ENCODE peak calls at places on chromosomes 7 and 10, in four cellular contexts. V is GM12878, I is HepG2, P is H1. F is an unnamed sample. For H3K36me3, the result is how much of the 10 kb centered on the place peaks cover.

GRCh38 chr7:40808409-40808942 is 673.7 kb downstream of the SUGCT start:
- DNase-seq in V (no peak), I (no peak), P (no peak), F (no peak)

GRCh38 chr7:342681-343216 is 52.8 kb downstream of the FOXL3 start:
- DNase-seq in P (no peak), V (no peak), I (no peak), F (no peak)

GRCh38 chr10:28677889-28678686 is 767 bp downstream of the BAMBI start:
- DNase-seq in P (no peak), V (no peak), I (no peak), F (no peak)

GRCh38 chr7:120742370-120742769 is 115.6 kb downstream of the TSPAN12 start:
- DNase-seq in P (no peak), V (no peak), I (no peak), F (peak)

GRCh38 chr7:156222151-156222550 is 409.9 kb upstream of the SHH start:
- DNase-seq in I (no peak), V (no peak), P (no peak), F (no peak)

GRCh38 chr10:77575271-77576006 is 62.2 kb downstream of the KCNMA1 start:
- DNase-seq in V (no peak), I (no peak), P (no peak), F (no peak)

GRCh38 chr10:14750900-14751575 is 23.7 kb downstream of the FAM107B start:
- DNase-seq in P (no peak), I (no peak), V (no peak), F (no peak)

GRCh38 chr7:1476859-1477258 is 17.6 kb upstream of the MICALL2 start:
- DNase-seq in P (no peak), I (no peak), V (no peak), F (no peak)

GRCh38 chr7:48046458-48046857 is 11.1 kb downstream of the C7orf57 start:
- DNase-seq in V (no peak), I (no peak), P (no peak), F (no peak)

GRCh38 chr7:134419875-134420274 is 39.0 kb downstream of the AKR1B1 start:
- DNase-seq in I (no peak), P (no peak), V (no peak), F (no peak)

GRCh38 chr7:121385800-121386179 is 10.3 kb downstream of the FAM3C start:
- DNase-seq in I (no peak), V (peak), P (no peak), F (no peak)

GRCh38 chr7:137985897-137986251 is 16.0 kb downstream of the CREB3L2 start:
- DNase-seq in V (no peak), I (no peak), P (no peak), F (no peak)

GRCh38 chr7:155377837-155378579 is 79.9 kb upstream of the EN2 start:
- DNase-seq in I (no peak), P (no peak), V (no peak), F (no peak)

GRCh38 chr7:84454174-84454959 is 259.8 kb upstream of the SEMA3A start:
- DNase-seq in V (no peak), I (no peak), P (no peak), F (no peak)

GRCh38 chr10:119675483-119676170 is 24.4 kb downstream of the BAG3 start:
- DNase-seq in I (no peak), P (no peak), V (no peak), F (no peak)

DNA sequence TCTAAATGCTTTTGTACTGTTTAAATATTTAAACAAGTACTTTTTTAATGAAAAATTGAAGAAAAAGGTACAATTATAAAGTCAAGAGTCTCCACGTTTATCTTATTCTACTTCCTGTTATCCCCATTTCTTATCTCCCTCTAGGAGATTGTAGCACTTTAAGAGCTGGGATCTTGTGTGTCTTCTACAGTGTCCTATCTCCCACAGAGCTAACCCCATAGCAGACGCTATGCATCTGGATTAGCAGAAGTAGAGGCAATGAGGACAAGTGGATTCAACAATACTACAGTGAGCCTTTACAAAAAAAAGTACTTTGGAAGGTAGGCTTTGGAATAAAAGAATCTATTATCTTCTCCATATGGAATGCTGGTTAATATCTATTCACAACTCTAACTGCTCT is 42.8 kb downstream of the IDE start:
- DNase-seq in P (no peak), I (no peak), V (no peak), F (no peak)
- H3K36me3 ChIP-seq in P (under half), I (under half), V (under half), F (under half)

DNA sequence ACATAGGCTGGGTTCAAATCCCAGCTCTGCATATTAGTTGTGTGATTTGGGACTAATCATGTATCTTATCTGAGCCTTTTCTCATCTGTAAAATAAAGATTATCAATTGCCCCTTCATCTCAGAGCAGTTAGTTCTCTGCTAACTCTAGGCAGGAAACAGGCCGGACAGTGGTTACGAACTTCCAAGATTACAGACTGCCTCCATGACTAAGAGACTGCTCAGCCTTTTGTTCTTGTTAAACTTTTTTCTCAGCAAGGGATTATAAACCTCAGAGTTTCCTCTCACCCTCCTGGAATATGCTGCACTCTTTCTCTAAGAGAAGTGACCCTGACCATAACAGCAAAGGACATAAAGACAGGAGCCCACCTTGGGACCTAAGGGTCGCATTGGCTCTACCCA is 52.5 kb upstream of the NFKB2 start:
- DNase-seq in V (no peak), I (no peak), P (no peak), F (no peak)
- TF ChIP-seq SUZ12 in V (no peak), I (no peak), P (no peak), F (no peak)

GRCh38 chr10:18164093-18164492 is 23.9 kb downstream of the CACNB2 start:
- DNase-seq in V (no peak), I (no peak), P (no peak), F (no peak)
- H3K4me3 ChIP-seq in V (no peak), I (no peak), P (no peak), F (no peak)

GRCh38 chr7:44471850-44472249 is 18.6 kb downstream of the NUDCD3 start:
- DNase-seq in I (no peak), V (no peak), P (no peak), F (no peak)

GRCh38 chr7:44470628-44471245 is 19.7 kb downstream of the NUDCD3 start:
- DNase-seq in V (no peak), I (peak), P (no peak), F (no peak)

GRCh38 chr7:44470080-44470479 is 20.4 kb downstream of the NUDCD3 start:
- DNase-seq in V (no peak), I (no peak), P (no peak), F (no peak)

GRCh38 chr7:44473295-44473694 is 17.2 kb downstream of the NUDCD3 start:
- DNase-seq in V (no peak), P (no peak), I (peak), F (no peak)

DNA sequence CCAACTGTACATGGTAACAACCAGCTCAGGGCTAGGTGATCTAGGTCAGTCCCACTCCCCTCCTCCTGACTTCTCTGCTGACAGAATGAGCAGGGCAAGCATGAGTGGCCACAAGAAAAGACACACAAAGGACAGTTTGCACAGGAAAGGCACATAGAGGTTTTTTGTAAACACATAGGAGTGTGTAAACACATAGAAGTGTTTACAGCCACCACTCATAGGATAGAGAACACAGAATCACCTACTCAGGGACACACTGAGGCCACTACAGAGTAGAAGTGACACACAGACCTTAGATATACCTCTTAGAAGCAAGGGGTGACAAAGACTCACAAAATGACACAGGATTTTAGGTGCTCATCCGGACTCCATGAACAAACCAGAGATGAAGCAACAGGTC is 19.0 kb downstream of the NUDCD3 start:
- DNase-seq in I (no peak), P (no peak), V (no peak), F (no peak)
- H3K36me3 ChIP-seq in I (under half), P (under half), V (under half), F (half or more)

GRCh38 chr7:102395958-102396709 is at the start of gene PRKRIP1:
- DNase-seq in V (peak), P (peak), I (peak), F (peak)
- TF ChIP-seq SUZ12 in V (no peak), P (no peak), I (no peak), F (no peak)

GRCh38 chr10:75395955-75396860 is 5.4 kb downstream of the ZNF503 start:
- DNase-seq in I (no peak), P (no peak), V (no peak), F (no peak)

GRCh38 chr10:75398238-75398629 is 3.3 kb downstream of the ZNF503 start:
- DNase-seq in V (no peak), I (no peak), P (no peak), F (no peak)

GRCh38 chr10:75396861-75397570 is 4.5 kb downstream of the ZNF503 start:
- DNase-seq in P (no peak), V (no peak), I (no peak), F (no peak)

GRCh38 chr10:75398630-75399460 is 2.7 kb downstream of the ZNF503 start:
- DNase-seq in I (no peak), V (no peak), P (no peak), F (no peak)

DNA sequence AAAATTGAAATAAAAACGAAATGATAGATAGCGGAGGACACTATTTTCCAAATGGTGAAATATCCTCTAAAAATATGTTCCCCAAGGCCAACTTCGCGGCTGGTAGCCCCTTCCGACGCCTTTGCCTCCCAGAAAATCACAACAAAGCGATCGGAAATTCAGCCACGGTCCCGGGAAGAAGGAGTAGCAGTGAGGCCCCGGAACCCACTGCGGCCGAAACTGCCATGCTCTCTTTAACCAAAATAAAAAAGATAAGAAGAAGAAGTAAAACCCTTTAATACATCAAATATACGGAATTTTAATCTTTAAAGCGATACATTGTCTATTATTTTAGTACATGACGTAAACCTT is 4.0 kb downstream of the ZNF503 start:
- DNase-seq in V (no peak), I (no peak), P (no peak), F (no peak)
- H3K4me3 ChIP-seq in V (no peak), I (no peak), P (no peak), F (no peak)

GRCh38 chr10:72260588-72261322 is 13.0 kb upstream of the DDIT4 start:
- DNase-seq in V (peak), P (peak), I (peak), F (peak)

GRCh38 chr10:72258617-72259016 is 15.1 kb upstream of the DDIT4 start:
- DNase-seq in P (no peak), V (no peak), I (no peak), F (no peak)

GRCh38 chr10:72261323-72262018 is 12.3 kb upstream of the DDIT4 start:
- DNase-seq in P (no peak), V (peak), I (no peak), F (no peak)

GRCh38 chr10:72260215-72260587 is 13.5 kb upstream of the DDIT4 start:
- DNase-seq in I (no peak), V (no peak), P (no peak), F (no peak)

GRCh38 chr10:72259491-72260214 is 14.1 kb upstream of the DDIT4 start:
- DNase-seq in I (no peak), V (no peak), P (no peak), F (no peak)
- H3K36me3 ChIP-seq in I (under half), V (under half), P (under half), F (under half)

F was measured in NT2/D1.